ENCODE peak calls at places on chromosomes 3 and 15, in four cellular contexts. N, J, H and O are unnamed samples.

GRCh38 chr3:126926684-126927404 is 56.1 kb upstream of the PLXNA1 start:
- DNase-seq in N (peak), J (peak), H (no peak), O (no peak)

GRCh38 chr15:70870066-70870465 is 16.1 kb upstream of the LARP6 start:
- DNase-seq in N (peak), J (no peak), H (peak), O (no peak)

GRCh38 chr3:140505256-140505655 is 172.6 kb upstream of the TRIM42 start:
- DNase-seq in N (peak), J (no peak), H (no peak), O (no peak)

GRCh38 chr3:105813710-105814109 is 55.1 kb downstream of the CBLB start:
- DNase-seq in N (no peak), J (no peak), H (no peak), O (no peak)

GRCh38 chr15:93308026-93308670 is 219.1 kb upstream of the RGMA start:
- DNase-seq in N (no peak), J (no peak), H (no peak), O (no peak)

GRCh38 chr15:96351801-96352593 is 21.5 kb downstream of the NR2F2 start:
- DNase-seq in N (no peak), J (no peak), H (no peak), O (no peak)

GRCh38 chr3:134087046-134087974 is 57.6 kb upstream of the SLCO2A1 start:
- DNase-seq in N (no peak), J (no peak), H (no peak), O (peak)

GRCh38 chr15:76341366-76342045 is 4.9 kb downstream of the ISL2 start:
- DNase-seq in N (no peak), J (peak), H (no peak), O (no peak)

GRCh38 chr15:38182900-38183299 is 69.7 kb upstream of the SPRED1 start:
- DNase-seq in N (no peak), J (no peak), H (no peak), O (no peak)

GRCh38 chr3:58355174-58355573 is 22.5 kb downstream of the PXK start:
- DNase-seq in N (no peak), J (no peak), H (no peak), O (no peak)

GRCh38 chr3:29374255-29374654 is 93.4 kb downstream of the RBMS3 start:
- DNase-seq in N (peak), J (no peak), H (no peak), O (no peak)

GRCh38 chr3:42443819-42444436 is 33.5 kb upstream of the LYZL4 start:
- DNase-seq in N (peak), J (peak), H (peak), O (peak)

GRCh38 chr15:101070502-101071273 is 151.5 kb downstream of the LRRK1 start:
- DNase-seq in N (peak), J (no peak), H (no peak), O (no peak)

GRCh38 chr3:140424211-140424610 is 253.7 kb upstream of the TRIM42 start:
- DNase-seq in N (no peak), J (no peak), H (no peak), O (no peak)

GRCh38 chr3:124620600-124621063 is 109.6 kb upstream of the UMPS start:
- DNase-seq in N (peak), J (peak), H (no peak), O (peak)

GRCh38 chr3:81823882-81824395 is 62.5 kb upstream of the GBE1 start:
- DNase-seq in N (no peak), J (no peak), H (no peak), O (no peak)

GRCh38 chr15:51224428-51224827 is 114.0 kb downstream of the CYP19A1 start:
- DNase-seq in N (peak), J (no peak), H (no peak), O (no peak)

GRCh38 chr3:10322355-10322715 is 1.4 kb upstream of the SEC13 start:
- DNase-seq in N (no peak), J (no peak), H (no peak), O (no peak)

GRCh38 chr15:42087460-42087859 is 6.9 kb downstream of the PLA2G4D start:
- DNase-seq in N (no peak), J (no peak), H (no peak), O (no peak)